ENCODE peak calls at places on chromosomes 12 and 14, in nine cellular contexts. M is trophoblast cell; O is fibroblast of the aortic adventitia; D is SW480; F is activated CD8-positive, alpha-beta memory T cell treated with anti-CD3 and anti-CD28 coated beads for 4 hours; A is activated naive CD4-positive, alpha-beta T cell; N is GM13976; C is epithelial cell of esophagus; S is memory B cell. K is an unnamed sample.

GRCh38 chr12:66776974-66777373 is 98.1 kb upstream of the GRIP1 start:
- DNase-seq in O (no peak), C (no peak), S (no peak), M (no peak), F (no peak), D (no peak), A (no peak), N (peak), K (no peak)

GRCh38 chr14:96062010-96062409 is 22.8 kb downstream of the C14orf132 start:
- DNase-seq in D (no peak), C (no peak), F (no peak), N (no peak), O (no peak), M (no peak), A (no peak), S (no peak), K (no peak)

GRCh38 chr14:105841022-105842009 is 314.9 kb downstream of the TMEM121 start:
- DNase-seq in F (no peak), D (no peak), C (no peak), M (no peak), A (no peak), S (no peak), O (no peak), N (no peak), K (no peak)

GRCh38 chr14:81303258-81303935 is 82.6 kb upstream of the GTF2A1 start:
- DNase-seq in M (peak), N (peak), F (no peak), C (peak), S (no peak), A (no peak), D (peak), O (no peak), K (no peak)

GRCh38 chr12:109951751-109952150 is 44.4 kb downstream of the GIT2 start:
- DNase-seq in D (no peak), S (no peak), N (no peak), F (no peak), C (peak), O (peak), A (no peak), M (peak), K (peak)

GRCh38 chr12:119322324-119322723 is 12.2 kb upstream of the CCDC60 start:
- DNase-seq in N (no peak), S (no peak), O (no peak), F (no peak), A (no peak), C (no peak), M (no peak), D (no peak), K (no peak)

GRCh38 chr12:57905812-57906475 is 35.4 kb upstream of the ATP23 start:
- DNase-seq in O (no peak), F (no peak), D (no peak), C (no peak), S (no peak), M (no peak), A (no peak), N (no peak), K (no peak)

GRCh38 chr14:50946234-50946935 is 2.1 kb upstream of the PYGL start:
- DNase-seq in M (no peak), C (no peak), O (no peak), A (no peak), S (no peak), N (no peak), F (no peak), D (no peak), K (no peak)

GRCh38 chr12:6044082-6044481 is 80.4 kb downstream of the VWF start:
- DNase-seq in C (peak), S (no peak), D (no peak), N (no peak), F (no peak), M (peak), O (no peak), A (no peak), K (no peak)

GRCh38 chr14:51774209-51774608 is 86.2 kb upstream of the GNG2 start:
- DNase-seq in N (no peak), M (no peak), O (no peak), C (no peak), D (no peak), A (no peak), S (no peak), F (no peak), K (no peak)

GRCh38 chr14:30223385-30223785 is 295.7 kb upstream of the PRKD1 start:
- DNase-seq in M (peak), A (no peak), O (peak), N (no peak), S (no peak), F (no peak), D (peak), C (peak), K (peak)

GRCh38 chr14:50944647-50945413 is 547 bp upstream of the PYGL start:
- DNase-seq in M (peak), O (peak), C (peak), S (no peak), F (no peak), A (no peak), D (peak), N (peak), K (no peak)

GRCh38 chr12:123492290-123492689 is 34.4 kb downstream of the SNRNP35 start:
- DNase-seq in N (no peak), S (no peak), O (no peak), C (no peak), D (no peak), M (peak), A (no peak), F (no peak), K (no peak)

GRCh38 chr14:64683264-64683663 is 21.0 kb upstream of the PLEKHG3 start:
- DNase-seq in N (no peak), A (no peak), F (no peak), M (no peak), O (no peak), D (no peak), S (no peak), C (no peak), K (no peak)

GRCh38 chr12:106174876-106175275 is 36.1 kb upstream of the NUAK1 start:
- DNase-seq in C (no peak), O (no peak), M (peak), A (no peak), S (no peak), D (no peak), N (no peak), F (no peak), K (no peak)

GRCh38 chr12:79886917-79887519 is 47.9 kb downstream of the PPP1R12A start:
- DNase-seq in O (peak), A (no peak), F (no peak), N (no peak), C (peak), D (peak), S (peak), M (peak), K (peak)

GRCh38 chr12:12214635-12215131 is 52.2 kb downstream of the LRP6 start:
- DNase-seq in O (no peak), F (no peak), C (peak), A (no peak), M (no peak), D (no peak), N (no peak), S (no peak), K (no peak)

GRCh38 chr12:6229224-6229748 is 29.1 kb downstream of the CD9 start:
- DNase-seq in F (no peak), N (no peak), C (peak), M (peak), A (no peak), S (no peak), O (no peak), D (peak), K (no peak)

GRCh38 chr12:92675092-92675865 is 27.5 kb upstream of the PLEKHG7 start:
- DNase-seq in F (no peak), M (no peak), A (no peak), O (no peak), C (peak), D (no peak), S (no peak), N (no peak), K (no peak)

GRCh38 chr12:32558941-32559340 is 120.2 kb upstream of the DNM1L start:
- DNase-seq in S (peak), O (peak), N (peak), F (no peak), M (no peak), C (no peak), D (no peak), A (no peak), K (no peak)

GRCh38 chr14:20427231-20428009 is 8.5 kb downstream of the KLHL33 start:
- DNase-seq in C (peak), D (peak), O (peak), M (peak), N (peak), A (no peak), S (peak), F (no peak), K (peak)

GRCh38 chr12:103470664-103471063 is 25.1 kb downstream of the C12orf42 start:
- DNase-seq in C (peak), N (no peak), O (no peak), A (no peak), D (no peak), S (no peak), M (no peak), F (no peak), K (no peak)

GRCh38 chr12:48311313-48311712 is 39.4 kb downstream of the ZNF641 start:
- DNase-seq in O (no peak), C (no peak), F (no peak), D (no peak), S (no peak), N (no peak), A (no peak), M (no peak), K (no peak)

GRCh38 chr12:109695961-109696461 is 17.6 kb upstream of the FAM222A start:
- DNase-seq in M (no peak), C (no peak), D (peak), S (no peak), N (no peak), F (no peak), O (no peak), A (no peak), K (no peak)

GRCh38 chr12:78403136-78403535 is 461.4 kb upstream of the SYT1 start:
- DNase-seq in M (no peak), S (no peak), N (no peak), D (peak), F (no peak), C (peak), O (peak), A (no peak), K (no peak)

GRCh38 chr12:49741882-49742620 is 694 bp downstream of the TMBIM6 start:
- DNase-seq in C (peak), F (peak), O (peak), S (peak), D (peak), M (peak), A (peak), N (peak), K (peak)

GRCh38 chr12:6915023-6915788 is 826 bp downstream of the ENO2 start:
- DNase-seq in D (no peak), S (no peak), M (no peak), C (no peak), N (peak), O (no peak), A (no peak), F (no peak), K (no peak)

GRCh38 chr14:43503508-43503907 is 1003.6 kb downstream of the FSCB start:
- DNase-seq in F (no peak), D (peak), C (peak), M (no peak), N (no peak), O (peak), S (no peak), A (no peak), K (no peak)

GRCh38 chr14:81198651-81199050 is 22.1 kb downstream of the GTF2A1 start:
- DNase-seq in F (no peak), A (no peak), C (no peak), M (no peak), S (no peak), D (no peak), N (no peak), O (no peak), K (no peak)

GRCh38 chr14:99322731-99323599 is 51.0 kb upstream of the BCL11B start:
- DNase-seq in S (no peak), N (peak), A (no peak), M (no peak), F (no peak), D (no peak), O (no peak), C (no peak), K (no peak)

K was measured in AG04450.